ENCODE peak calls at places on chromosomes 13 and 19, in seven cellular contexts. X is CD8-positive, alpha-beta memory T cell; V is psoas muscle; Z is GM23338; F is CD8-positive, alpha-beta T cell; C is thoracic aorta; O is heart right ventricle. G is an unnamed sample.

GRCh38 chr19:5827342-5827890 is 12.1 kb downstream of the FUT6 start:
- DNase-seq in C (no peak), Z (no peak), F (no peak), V (no peak), O (no peak), X (no peak), G (no peak)

GRCh38 chr19:43489310-43489709 is 15.2 kb downstream of the PHLDB3 start:
- DNase-seq in O (no peak), Z (no peak), V (no peak), F (no peak), X (no peak), C (no peak), G (no peak)

GRCh38 chr19:41541990-41542584 is 33.9 kb upstream of the CEACAM21 start:
- DNase-seq in X (peak; percentile 69), C (no peak), Z (peak; percentile 87), O (peak; percentile 53), V (peak; percentile 47), F (peak; percentile 74), G (peak; percentile 80)

GRCh38 chr13:52961196-52961845 is 67.3 kb upstream of the OLFM4 start:
- DNase-seq in V (no peak), Z (peak; percentile 61), C (no peak), O (no peak), F (no peak), X (no peak), G (no peak)

GRCh38 chr19:23482829-23483228 is 87.6 kb upstream of the ZNF91 start:
- DNase-seq in F (no peak), O (no peak), X (no peak), V (no peak), Z (no peak), C (no peak), G (no peak)

GRCh38 chr13:99907627-99908026 is 63.9 kb downstream of the ZIC5 start:
- DNase-seq in C (no peak), F (no peak), O (no peak), X (no peak), Z (no peak), V (no peak), G (no peak)

GRCh38 chr13:37313383-37313782 is 207.9 kb upstream of the CSNK1A1L start:
- DNase-seq in Z (no peak), F (no peak), V (no peak), O (no peak), C (no peak), X (no peak), G (no peak)

GRCh38 chr13:34420975-34421719 is 520.9 kb upstream of the NBEA start:
- DNase-seq in F (no peak), X (no peak), C (no peak), Z (peak; percentile 27), O (no peak), V (no peak), G (no peak)

GRCh38 chr19:1511989-1512338 is 855 bp downstream of the ADAMTSL5 start:
- DNase-seq in F (no peak), V (no peak), Z (no peak), C (no peak), X (no peak), O (no peak), G (no peak)

GRCh38 chr19:18065173-18065495 is 21.6 kb downstream of the IL12RB1 start:
- DNase-seq in F (no peak), O (no peak), Z (no peak), C (no peak), V (no peak), X (no peak), G (no peak)

GRCh38 chr19:57934820-57935665 is at the start of gene ZNF418:
- DNase-seq in O (peak; percentile 44), F (peak; percentile 9), V (peak; percentile 39), X (peak; percentile 11), C (no peak), Z (peak; percentile 98), G (peak; percentile 40)

GRCh38 chr13:25575562-25575961 is 203.8 kb downstream of the ATP8A2 start:
- DNase-seq in F (no peak), V (no peak), Z (no peak), C (no peak), O (no peak), X (no peak), G (no peak)

GRCh38 chr13:69935043-69935442 is 172.6 kb upstream of the ATXN8OS start:
- DNase-seq in F (no peak), X (no peak), C (no peak), Z (no peak), O (no peak), V (no peak), G (no peak)

GRCh38 chr19:48806818-48807589 is 3.8 kb downstream of the BCAT2 start:
- DNase-seq in F (no peak), C (no peak), V (no peak), X (no peak), Z (peak; percentile 68), O (no peak), G (peak; percentile 52)

GRCh38 chr19:1064661-1065605 is 2.0 kb upstream of the ARHGAP45 start:
- DNase-seq in C (no peak), V (peak; percentile 76), Z (peak; percentile 90), F (peak; percentile 63), O (peak; percentile 72), X (peak; percentile 62), G (peak; percentile 71)

GRCh38 chr19:45104658-45105384 is 11.8 kb downstream of the PPP1R37 start:
- DNase-seq in X (no peak), V (no peak), O (no peak), Z (no peak), F (no peak), C (no peak), G (peak; percentile 39)

GRCh38 chr13:43171489-43171888 is 148.1 kb downstream of the DNAJC15 start:
- DNase-seq in X (no peak), C (no peak), F (no peak), V (no peak), O (no peak), Z (no peak), G (no peak)

GRCh38 chr13:50989476-50989875 is 79.9 kb downstream of the RNASEH2B start:
- DNase-seq in C (no peak), F (no peak), X (no peak), V (peak; percentile 36), O (no peak), Z (peak; percentile 71), G (no peak)

GRCh38 chr13:79937311-79938243 is 403.3 kb downstream of the SPRY2 start:
- DNase-seq in Z (no peak), O (no peak), X (no peak), V (no peak), C (no peak), F (no peak), G (no peak)

GRCh38 chr13:79935121-79935520 is 405.8 kb downstream of the SPRY2 start:
- DNase-seq in V (no peak), X (no peak), C (no peak), O (no peak), Z (no peak), F (no peak), G (no peak)

GRCh38 chr13:79933389-79933788 is 407.5 kb downstream of the SPRY2 start:
- DNase-seq in V (no peak), F (no peak), X (no peak), C (no peak), O (no peak), Z (no peak), G (no peak)

GRCh38 chr13:79932556-79932955 is 408.4 kb downstream of the SPRY2 start:
- DNase-seq in C (no peak), V (no peak), O (no peak), F (no peak), Z (no peak), X (no peak), G (no peak)

DNA sequence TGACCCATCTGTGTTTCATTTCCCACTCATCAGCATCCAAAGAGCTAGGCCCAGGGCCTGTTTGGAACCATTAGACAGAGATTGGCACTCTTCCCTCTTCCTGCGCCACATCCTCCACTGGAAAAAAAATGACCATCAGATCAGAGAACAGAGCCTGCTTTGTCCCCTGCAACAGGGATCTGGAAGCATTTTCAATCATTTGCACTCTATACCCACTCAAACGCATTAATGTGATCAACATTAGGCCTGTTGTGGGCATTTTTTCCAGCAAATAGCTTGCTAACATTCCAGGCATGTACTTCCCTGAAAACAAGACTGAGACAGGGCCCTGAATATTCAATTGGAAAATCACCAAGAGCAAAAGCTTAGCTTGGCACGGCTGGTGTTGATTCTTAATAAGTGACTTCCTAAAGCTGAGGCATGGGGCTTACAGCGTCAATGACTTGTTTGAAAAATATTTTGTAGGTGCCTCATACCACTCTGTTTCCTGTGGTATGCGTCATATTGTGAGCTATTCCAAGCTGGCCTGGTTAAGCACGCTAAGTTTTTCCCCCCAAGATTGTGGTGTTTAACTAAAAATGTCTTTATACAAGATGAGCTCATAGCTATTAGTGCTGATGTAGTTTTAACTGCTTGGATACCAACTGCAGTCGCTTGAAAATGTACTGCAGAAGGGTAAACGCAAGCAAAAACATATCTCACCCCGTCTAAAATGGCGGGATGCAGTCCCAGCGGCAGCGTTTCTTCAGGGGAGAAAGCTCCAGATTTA is 404.4 kb downstream of the SPRY2 start:
- DNase-seq in O (no peak), Z (no peak), V (no peak), F (no peak), X (no peak), C (peak; percentile 53), G (no peak)
- H3K27ac ChIP-seq in O (peak overlapping the region; percentile 78), Z (no peak overlapping the region), V (peak overlapping the region; percentile 56), F (no peak overlapping the region), X (no peak overlapping the region), C (peak overlapping the region; percentile 89), G (no peak overlapping the region)

GRCh38 chr19:4196587-4197148 is 14.2 kb downstream of the ANKRD24 start:
- DNase-seq in O (no peak), C (no peak), X (no peak), V (no peak), Z (peak; percentile 56), F (no peak), G (no peak)
- H3K27me3 ChIP-seq in O (peaks cover 74% of the 10 kb centered on the region), C (peaks cover 23% of the 10 kb centered on the region), X (peaks cover 22% of the 10 kb centered on the region), V (no peaks in the 10 kb centered on the region), Z (peaks cover 6% of the 10 kb centered on the region), F (peaks cover 20% of the 10 kb centered on the region), G (peaks cover 18% of the 10 kb centered on the region)

GRCh38 chr13:20848944-20849343 is 53.6 kb downstream of the XPO4 start:
- DNase-seq in V (no peak), X (no peak), F (no peak), Z (no peak), O (no peak), C (no peak), G (no peak)
- H3K27ac ChIP-seq in V (peak overlapping the region; percentile 47), X (no peak overlapping the region), F (no peak overlapping the region), Z (no peak overlapping the region), O (peak overlapping the region; percentile 17), C (no peak overlapping the region), G (no peak overlapping the region)

GRCh38 chr13:20193924-20194631 is 1.3 kb upstream of the GJB2 start:
- DNase-seq in O (no peak), X (no peak), V (no peak), Z (peak; percentile 52), C (no peak), F (no peak), G (peak; percentile 19)
- H3K27me3 ChIP-seq in O (peaks cover 82% of the 10 kb centered on the region), X (peaks cover 56% of the 10 kb centered on the region), V (peaks cover 2% of the 10 kb centered on the region), Z (peaks cover 90% of the 10 kb centered on the region), C (peaks cover 17% of the 10 kb centered on the region), F (peaks cover 44% of the 10 kb centered on the region), G (peaks cover 48% of the 10 kb centered on the region)

G was measured in CD4-positive, alpha-beta memory T cell.